ENCODE peak calls at places on chromosome 21, in six cellular contexts. X is cardiac muscle cell, I is right lobe of liver, Z is pancreas, S is AG04450, V is suprapubic skin. M is an unnamed sample.

GRCh38 chr21:15826147-15826780 is 96.5 kb downstream of the USP25 start:
- DNase-seq in X (peak; percentile 60), I (no peak), Z (no peak), S (no peak), V (no peak), M (peak; percentile 60)

GRCh38 chr21:15278851-15279250 is 214.1 kb upstream of the NRIP1 start:
- DNase-seq in X (no peak), I (no peak), Z (no peak), S (no peak), V (no peak), M (no peak)

GRCh38 chr21:25909341-25909740 is 174.6 kb downstream of the GABPA start:
- DNase-seq in X (no peak), I (no peak), Z (no peak), S (no peak), V (no peak), M (no peak)

GRCh38 chr21:23045955-23046354 is 2047.7 kb downstream of the NCAM2 start:
- DNase-seq in X (no peak), I (no peak), Z (no peak), S (no peak), V (no peak), M (no peak)

GRCh38 chr21:28771790-28772501 is 220.7 kb downstream of the LTN1 start:
- DNase-seq in X (peak; percentile 64), I (no peak), Z (no peak), S (peak; percentile 69), V (no peak), M (peak; percentile 87)

GRCh38 chr21:42775123-42775522 is 104.2 kb downstream of the WDR4 start:
- DNase-seq in X (no peak), I (no peak), Z (no peak), S (no peak), V (no peak), M (no peak)

GRCh38 chr21:34034369-34035014 is 38.9 kb upstream of the MRPS6 start:
- DNase-seq in X (no peak), I (no peak), Z (no peak), S (no peak), V (no peak), M (no peak)

GRCh38 chr21:35197191-35197590 is 148.1 kb upstream of the RUNX1 start:
- DNase-seq in X (no peak), I (no peak), Z (no peak), S (no peak), V (no peak), M (no peak)

GRCh38 chr21:43884861-43885370 is 19.9 kb downstream of the AGPAT3 start:
- DNase-seq in X (peak; percentile 18), I (no peak), Z (peak; percentile 46), S (no peak), V (no peak), M (no peak)

GRCh38 chr21:16572032-16572431 is 842.2 kb downstream of the USP25 start:
- DNase-seq in X (no peak), I (no peak), Z (no peak), S (no peak), V (no peak), M (peak; percentile 56)

GRCh38 chr21:26945916-26946315 is 21.0 kb downstream of the ADAMTS5 start:
- DNase-seq in X (no peak), I (no peak), Z (no peak), S (no peak), V (no peak), M (peak; percentile 19)

GRCh38 chr21:31900121-31900895 is 27.5 kb downstream of the HUNK start:
- DNase-seq in X (no peak), I (peak; percentile 80), Z (peak; percentile 85), S (no peak), V (no peak), M (no peak)
- TF ChIP-seq CTCF in X (no peak), I (no peak), Z (no peak), S (no peak), V (no peak), M (no peak)

GRCh38 chr21:41671212-41671762 is 95.6 kb downstream of the RIPK4 start:
- DNase-seq in X (no peak), I (no peak), Z (no peak), S (no peak), V (no peak), M (no peak)
- H3K4me3 ChIP-seq in X (no peak overlapping the region), I (no peak overlapping the region), Z (no peak overlapping the region), S (no peak overlapping the region), V (no peak overlapping the region), M (no peak overlapping the region)

GRCh38 chr21:41596241-41596925 is 88.4 kb upstream of the TMPRSS2 start:
- DNase-seq in X (no peak), I (no peak), Z (no peak), S (no peak), V (peak; percentile 18), M (no peak)

GRCh38 chr21:41600116-41600515 is 92.2 kb upstream of the TMPRSS2 start:
- DNase-seq in X (no peak), I (no peak), Z (no peak), S (no peak), V (peak; percentile 19), M (no peak)

GRCh38 chr21:41597227-41597626 is 89.3 kb upstream of the TMPRSS2 start:
- DNase-seq in X (no peak), I (no peak), Z (no peak), S (no peak), V (peak; percentile 19), M (no peak)

GRCh38 chr21:41598561-41599511 is 90.9 kb upstream of the TMPRSS2 start:
- DNase-seq in X (peak; percentile 16), I (no peak), Z (no peak), S (no peak), V (peak; percentile 42), M (no peak)

DNA sequence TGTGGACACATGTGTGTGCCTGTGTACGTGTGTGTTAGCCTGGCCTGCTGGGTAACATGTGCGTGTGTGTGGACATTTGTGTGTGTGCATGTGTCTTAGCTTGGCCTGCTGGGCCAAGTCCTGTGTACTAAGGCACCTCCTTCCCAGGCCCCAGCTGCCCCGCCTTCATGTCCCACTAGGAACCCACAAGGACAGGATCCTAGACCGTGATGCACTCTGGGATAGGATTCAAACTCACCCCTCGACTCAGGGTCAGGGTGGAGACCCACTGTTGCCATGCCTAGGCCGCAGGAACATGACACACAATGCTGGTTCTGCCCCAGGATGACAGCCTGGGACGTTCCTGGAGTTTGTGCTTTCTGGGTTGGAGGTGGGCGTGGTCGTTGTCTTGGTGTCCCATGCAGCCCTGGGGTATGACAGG is 89.9 kb upstream of the TMPRSS2 start:
- DNase-seq in X (no peak), I (no peak), Z (no peak), S (no peak), V (peak; percentile 33), M (no peak)
- TF ChIP-seq CTCF in X (no peak), I (no peak), Z (no peak), S (no peak), V (no peak), M (no peak)

DNA sequence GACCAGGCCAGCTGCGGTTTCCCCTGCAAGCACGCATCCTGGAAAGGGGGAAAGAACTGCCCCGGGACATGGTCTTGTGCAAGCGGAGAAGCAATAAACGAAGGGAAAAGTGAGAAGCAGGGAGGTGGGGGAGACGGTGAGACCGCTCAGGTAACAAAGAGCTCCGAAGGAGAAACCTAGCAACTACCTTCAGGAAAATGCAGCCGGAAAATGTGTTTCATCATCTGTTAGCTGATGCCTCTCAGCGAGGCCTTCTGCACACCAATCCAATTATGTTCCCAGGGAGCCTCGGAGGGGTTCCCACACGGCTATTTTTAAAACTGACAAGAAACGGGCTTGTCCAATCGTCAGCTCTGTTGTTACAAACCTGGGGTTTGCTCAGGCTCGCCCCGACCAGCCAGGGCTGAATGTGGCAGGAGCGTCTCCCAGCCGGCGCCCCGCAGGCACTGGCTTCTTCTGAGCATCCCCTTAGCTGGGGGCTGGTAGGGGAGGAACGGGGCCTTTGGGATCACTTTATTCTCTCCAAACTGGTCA is 3.4 kb downstream of the RIPK4 start:
- DNase-seq in X (no peak), I (no peak), Z (no peak), S (no peak), V (no peak), M (no peak)
- H3K4me3 ChIP-seq in X (no peak overlapping the region), I (no peak overlapping the region), Z (peak overlapping the region; percentile 79), S (no peak overlapping the region), V (peak overlapping the region; percentile 22), M (no peak overlapping the region)

GRCh38 chr21:39705849-39706248 is 39.1 kb upstream of the IGSF5 start:
- DNase-seq in X (no peak), I (no peak), Z (no peak), S (no peak), V (no peak), M (no peak)
- TF ChIP-seq CTCF in X (no peak), I (no peak), Z (no peak), S (peak; percentile 35), V (no peak), M (no peak)

GRCh38 chr21:29940993-29941392 is 1.2 kb upstream of the GRIK1 start:
- DNase-seq in X (no peak), I (no peak), Z (no peak), S (no peak), V (no peak), M (no peak)

GRCh38 chr21:29942033-29942432 is 2.2 kb upstream of the GRIK1 start:
- DNase-seq in X (no peak), I (no peak), Z (no peak), S (no peak), V (no peak), M (no peak)

GRCh38 chr21:29943885-29944284 is 4.1 kb upstream of the GRIK1 start:
- DNase-seq in X (no peak), I (no peak), Z (no peak), S (no peak), V (no peak), M (no peak)

GRCh38 chr21:29938968-29939858 is 583 bp downstream of the GRIK1 start:
- DNase-seq in X (peak; percentile 4), I (no peak), Z (peak; percentile 65), S (no peak), V (peak; percentile 51), M (no peak)

DNA sequence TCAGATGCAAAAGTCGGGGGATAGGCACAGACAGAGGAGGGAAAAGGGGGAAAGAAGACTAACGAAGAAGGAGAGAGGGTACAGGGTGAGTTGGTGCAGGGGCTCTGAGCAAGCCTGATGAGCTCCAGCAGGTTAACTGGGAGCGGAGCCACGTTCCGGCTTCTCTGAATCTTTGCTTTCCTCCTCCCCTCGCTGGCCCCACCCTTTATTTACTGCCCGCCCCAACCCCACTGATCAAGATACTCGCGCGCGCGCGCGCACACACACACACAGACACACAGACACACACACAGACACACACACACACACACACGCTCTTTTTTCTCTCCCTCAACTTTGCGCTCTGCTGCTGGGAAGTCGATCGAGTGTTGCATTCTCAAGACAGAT is at the start of gene GRIK1:
- DNase-seq in X (no peak), I (no peak), Z (peak; percentile 23), S (no peak), V (no peak), M (no peak)
- H3K4me3 ChIP-seq in X (peak within 1 kb of the TSS; percentile 31), I (no peak within 1 kb of the TSS), Z (peak within 1 kb of the TSS; percentile 43), S (peak within 1 kb of the TSS; percentile 32), V (peak within 1 kb of the TSS; percentile 38), M (peak within 1 kb of the TSS; percentile 20)

GRCh38 chr21:32406405-32406804 is 6.1 kb upstream of the EVA1C start:
- DNase-seq in X (no peak), I (peak; percentile 41), Z (no peak), S (no peak), V (peak; percentile 43), M (peak; percentile 52)

DNA sequence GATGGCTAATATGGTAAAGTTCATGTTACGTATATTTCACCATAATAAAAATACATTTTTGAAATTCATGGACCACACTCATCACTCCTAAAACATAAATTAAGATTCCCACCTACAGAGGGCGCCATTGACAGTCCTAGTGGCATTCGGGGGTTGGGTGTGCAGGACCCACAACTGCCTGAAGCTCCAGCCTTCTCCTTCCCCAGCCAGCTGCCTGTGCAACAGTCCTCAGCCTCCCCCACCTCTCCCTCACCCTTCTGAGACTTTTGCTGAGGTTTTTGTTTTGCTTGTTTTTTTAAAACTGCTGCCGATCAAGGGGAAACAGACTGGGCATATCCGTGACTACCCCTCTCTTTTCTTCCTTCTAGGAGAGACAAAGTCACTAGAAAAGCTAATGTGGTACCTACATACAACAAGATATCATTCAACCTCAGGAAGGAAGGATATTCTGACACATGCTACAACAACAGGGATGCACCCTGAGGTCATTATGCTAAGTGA is 9.3 kb upstream of the EVA1C start:
- DNase-seq in X (peak; percentile 89), I (peak; percentile 63), Z (no peak), S (peak; percentile 55), V (peak; percentile 67), M (peak; percentile 85)
- TF ChIP-seq CTCF in X (peak; percentile 63), I (peak; percentile 73), Z (peak; percentile 59), S (peak; percentile 72), V (peak; percentile 46), M (peak; percentile 61)